ENCODE peak calls at places on chromosomes 11 and 22, in six cellular contexts. X, V, B, K, U and N are unnamed samples.

GRCh38 chr11:70244698-70245097 is 25.8 kb upstream of the PPFIA1 start:
- DNase-seq in U (no peak), X (no peak), B (no peak), V (no peak), K (no peak), N (no peak)

GRCh38 chr11:86931059-86931964 is 23.9 kb downstream of the FZD4 start:
- DNase-seq in X (no peak), K (no peak), B (no peak), U (no peak), V (no peak), N (peak)

GRCh38 chr11:87662287-87662686 is 513.0 kb downstream of the RAB38 start:
- DNase-seq in U (no peak), K (no peak), V (no peak), X (no peak), B (no peak), N (no peak)

GRCh38 chr11:1300121-1300520 is 9.3 kb downstream of the TOLLIP start:
- DNase-seq in K (no peak), X (no peak), U (no peak), V (no peak), B (no peak), N (no peak)

GRCh38 chr11:129368889-129369672 is 6.6 kb upstream of the BARX2 start:
- DNase-seq in V (no peak), B (no peak), K (no peak), U (no peak), X (no peak), N (no peak)

GRCh38 chr22:47205081-47205491 is 442.6 kb downstream of the TBC1D22A start:
- DNase-seq in U (no peak), X (no peak), K (no peak), V (no peak), B (no peak), N (no peak)

GRCh38 chr11:69262918-69263735 is 30.8 kb upstream of the MYEOV start:
- DNase-seq in U (no peak), X (no peak), V (no peak), K (no peak), B (no peak), N (no peak)

GRCh38 chr22:43053176-43053575 is 36.0 kb downstream of the TTLL1 start:
- DNase-seq in U (no peak), K (no peak), B (no peak), X (no peak), V (no peak), N (no peak)

GRCh38 chr11:126720539-126721235 is 279.9 kb downstream of the KIRREL3 start:
- DNase-seq in X (no peak), U (no peak), B (no peak), V (no peak), K (no peak), N (no peak)

GRCh38 chr22:46638601-46639431 is 18.6 kb downstream of the GRAMD4 start:
- DNase-seq in U (no peak), V (no peak), K (no peak), X (no peak), B (no peak), N (peak)

GRCh38 chr11:61860054-61860903 is 31.1 kb downstream of the FADS3 start:
- DNase-seq in K (no peak), U (no peak), B (no peak), X (peak), V (no peak), N (no peak)

GRCh38 chr22:26972281-26972680 is 314.9 kb downstream of the MIAT start:
- DNase-seq in V (no peak), X (no peak), B (no peak), U (no peak), K (no peak), N (no peak)

GRCh38 chr22:22233081-22233480 is 11.5 kb upstream of the VPREB1 start:
- DNase-seq in X (no peak), B (no peak), K (no peak), U (no peak), V (no peak), N (no peak)

GRCh38 chr11:114026355-114026754 is 33.2 kb upstream of the ZBTB16 start:
- DNase-seq in U (no peak), K (no peak), X (no peak), V (no peak), B (no peak), N (peak)

GRCh38 chr11:43419460-43419859 is 60.7 kb downstream of the TTC17 start:
- DNase-seq in B (no peak), K (no peak), X (peak), V (no peak), U (no peak), N (peak)

GRCh38 chr11:95084509-95084908 is 5.1 kb upstream of the ENDOD1 start:
- DNase-seq in X (no peak), U (no peak), V (peak), K (no peak), B (no peak), N (no peak)

GRCh38 chr11:125165664-125166346 is 1.3 kb downstream of the PKNOX2 start:
- DNase-seq in U (no peak), B (no peak), K (no peak), V (no peak), X (no peak), N (no peak)

GRCh38 chr22:39448205-39449054 is 8.4 kb upstream of the MGAT3 start:
- DNase-seq in U (no peak), X (peak), B (no peak), V (no peak), K (no peak), N (peak)

GRCh38 chr11:61688368-61689163 is 8.4 kb downstream of the DAGLA start:
- DNase-seq in K (no peak), V (no peak), B (peak), X (peak), U (no peak), N (no peak)

GRCh38 chr11:77073328-77074001 is 6.7 kb downstream of the CAPN5 start:
- DNase-seq in V (no peak), K (no peak), U (no peak), X (peak), B (peak), N (peak)

GRCh38 chr11:10351768-10352641 is 47.1 kb downstream of the ADM start:
- DNase-seq in X (no peak), B (no peak), K (no peak), U (no peak), V (no peak), N (peak)

GRCh38 chr22:50625131-50625567 is 2.8 kb downstream of the ARSA start:
- DNase-seq in K (no peak), U (no peak), V (no peak), B (no peak), X (no peak), N (no peak)

GRCh38 chr22:46038174-46038487 is 61.2 kb upstream of the WNT7B start:
- DNase-seq in B (no peak), X (no peak), K (no peak), V (no peak), U (no peak), N (no peak)

GRCh38 chr11:3161309-3161708 is 3.8 kb downstream of the OSBPL5 start:
- DNase-seq in V (no peak), U (no peak), X (no peak), K (no peak), B (no peak), N (no peak)